ENCODE peak calls at places on chromosomes 7 and 10, in four cellular contexts. A is cardiac muscle cell; Q is gastrocnemius medialis; O is activated T-helper 9 cell treated with anti-CD3 and anti-CD28 coated beads, Interleukin-2, amount 50 U/mL, for 16 hours. B is an unnamed sample.
A peak's percentile ranks its signal among the peaks of the same experiment; 100 is the strongest.

GRCh38 chr10:101035314-101035713 is 4.3 kb downstream of the SFXN3 start:
- DNase-seq in O (no peak), A (no peak), Q (no peak), B (no peak)

GRCh38 chr7:99365318-99366141 is 9.0 kb upstream of the ARPC1B start:
- DNase-seq in O (peak; percentile 53), Q (peak; percentile 59), A (no peak), B (peak; percentile 79)

GRCh38 chr10:103491729-103492364 is 1.7 kb upstream of the NEURL1 start:
- DNase-seq in O (no peak), A (peak; percentile 91), Q (no peak), B (no peak)

GRCh38 chr10:80461208-80462183 is 7.4 kb downstream of the TSPAN14 start:
- DNase-seq in Q (no peak), O (no peak), A (peak; percentile 60), B (no peak)

GRCh38 chr10:6173203-6173602 is 29.5 kb upstream of the PFKFB3 start:
- DNase-seq in A (no peak), Q (peak; percentile 58), O (peak; percentile 38), B (peak; percentile 66)

GRCh38 chr7:69615696-69616095 is 17.4 kb downstream of the AUTS2 start:
- DNase-seq in O (no peak), A (no peak), Q (no peak), B (no peak)

GRCh38 chr7:118068-118802 is 74.1 kb upstream of the FAM20C start:
- DNase-seq in O (no peak), Q (no peak), A (no peak), B (no peak)

GRCh38 chr10:115141254-115141653 is 48.1 kb downstream of the ATRNL1 start:
- DNase-seq in O (no peak), A (peak; percentile 29), Q (no peak), B (no peak)

GRCh38 chr10:125121003-125121402 is 39.4 kb downstream of the CTBP2 start:
- DNase-seq in A (no peak), O (no peak), Q (no peak), B (no peak)

GRCh38 chr10:13371879-13372470 is 23.9 kb upstream of the SEPHS1 start:
- DNase-seq in Q (peak; percentile 46), A (peak; percentile 90), O (peak; percentile 29), B (peak; percentile 65)

GRCh38 chr10:30637881-30638467 is 8.4 kb upstream of the LYZL2 start:
- DNase-seq in Q (no peak), O (no peak), A (peak; percentile 82), B (no peak)

B was measured in WTC11.